ENCODE peak calls at places on chromosomes 3 and 15, in five cellular contexts. One of them, this sample, is unnamed.

GRCh38 chr3:127786358-127787070 is 35.8 kb downstream of the MGLL start:
- DNase-seq in endothelial cell of umbilical vein: no peak
- DNase-seq in GM23338: no peak
- DNase-seq in Caco-2: no peak
- DNase-seq in B cell: no peak
- DNase-seq in this sample: no peak

GRCh38 chr3:39935261-39935660 is 125.9 kb downstream of the MYRIP start:
- DNase-seq in endothelial cell of umbilical vein: peak
- DNase-seq in GM23338: no peak
- DNase-seq in Caco-2: no peak
- DNase-seq in B cell: no peak
- DNase-seq in this sample: no peak

GRCh38 chr3:42179110-42179725 is 86.8 kb downstream of the CCK start:
- DNase-seq in endothelial cell of umbilical vein: peak
- DNase-seq in GM23338: peak
- DNase-seq in Caco-2: peak
- DNase-seq in B cell: no peak
- DNase-seq in this sample: peak

GRCh38 chr3:193974591-193974990 is 161.4 kb upstream of the HES1 start:
- DNase-seq in endothelial cell of umbilical vein: no peak
- DNase-seq in GM23338: no peak
- DNase-seq in Caco-2: no peak
- DNase-seq in B cell: no peak
- DNase-seq in this sample: no peak

GRCh38 chr3:14340960-14341708 is 61.3 kb upstream of the SLC6A6 start:
- DNase-seq in endothelial cell of umbilical vein: no peak
- DNase-seq in GM23338: no peak
- DNase-seq in Caco-2: no peak
- DNase-seq in B cell: no peak
- DNase-seq in this sample: no peak

GRCh38 chr15:74723754-74724334 is 1.5 kb downstream of the CYP1A1 start:
- DNase-seq in endothelial cell of umbilical vein: peak
- DNase-seq in GM23338: peak
- DNase-seq in Caco-2: no peak
- DNase-seq in B cell: no peak
- DNase-seq in this sample: peak

GRCh38 chr15:34892963-34893591 is 76.5 kb downstream of the AQR start:
- DNase-seq in endothelial cell of umbilical vein: no peak
- DNase-seq in GM23338: peak
- DNase-seq in Caco-2: no peak
- DNase-seq in B cell: no peak
- DNase-seq in this sample: no peak

GRCh38 chr15:101167791-101168462 is 83.9 kb downstream of the CHSY1 start:
- DNase-seq in endothelial cell of umbilical vein: peak
- DNase-seq in GM23338: no peak
- DNase-seq in Caco-2: no peak
- DNase-seq in B cell: peak
- DNase-seq in this sample: peak

GRCh38 chr15:62505761-62506160 is 340.7 kb upstream of the C2CD4B start:
- DNase-seq in endothelial cell of umbilical vein: no peak
- DNase-seq in GM23338: no peak
- DNase-seq in Caco-2: no peak
- DNase-seq in B cell: no peak
- DNase-seq in this sample: no peak

GRCh38 chr15:92654662-92655061 is 913 bp downstream of the FAM174B start:
- DNase-seq in endothelial cell of umbilical vein: peak
- DNase-seq in GM23338: no peak
- DNase-seq in Caco-2: no peak
- DNase-seq in B cell: no peak
- DNase-seq in this sample: no peak

GRCh38 chr3:43894176-43895049 is 203.7 kb downstream of the ABHD5 start:
- DNase-seq in endothelial cell of umbilical vein: peak
- DNase-seq in GM23338: peak
- DNase-seq in Caco-2: peak
- DNase-seq in B cell: peak
- DNase-seq in this sample: peak

GRCh38 chr3:52614689-52615088 is 71.0 kb downstream of the PBRM1 start:
- DNase-seq in endothelial cell of umbilical vein: no peak
- DNase-seq in GM23338: no peak
- DNase-seq in Caco-2: no peak
- DNase-seq in B cell: no peak
- DNase-seq in this sample: no peak

GRCh38 chr3:114093596-114093995 is 37.1 kb downstream of the QTRT2 start:
- DNase-seq in endothelial cell of umbilical vein: peak
- DNase-seq in GM23338: no peak
- DNase-seq in Caco-2: no peak
- DNase-seq in B cell: no peak
- DNase-seq in this sample: peak

GRCh38 chr3:14174483-14174882 is 3.9 kb downstream of the XPC start:
- DNase-seq in endothelial cell of umbilical vein: no peak
- DNase-seq in GM23338: no peak
- DNase-seq in Caco-2: no peak
- DNase-seq in B cell: no peak
- DNase-seq in this sample: no peak

GRCh38 chr3:115148142-115148790 is 1.2 kb upstream of the ZBTB20 start:
- DNase-seq in endothelial cell of umbilical vein: no peak
- DNase-seq in GM23338: no peak
- DNase-seq in Caco-2: no peak
- DNase-seq in B cell: no peak
- DNase-seq in this sample: no peak

GRCh38 chr15:62739082-62739481 is 303.5 kb upstream of the TPM1 start:
- DNase-seq in endothelial cell of umbilical vein: no peak
- DNase-seq in GM23338: no peak
- DNase-seq in Caco-2: no peak
- DNase-seq in B cell: no peak
- DNase-seq in this sample: peak

GRCh38 chr3:4948395-4948794 is 30.8 kb upstream of the BHLHE40 start:
- DNase-seq in endothelial cell of umbilical vein: no peak
- DNase-seq in GM23338: no peak
- DNase-seq in Caco-2: no peak
- DNase-seq in B cell: no peak
- DNase-seq in this sample: no peak

GRCh38 chr3:4950948-4951347 is 28.3 kb upstream of the BHLHE40 start:
- DNase-seq in endothelial cell of umbilical vein: no peak
- DNase-seq in GM23338: no peak
- DNase-seq in Caco-2: no peak
- DNase-seq in B cell: no peak
- DNase-seq in this sample: no peak

GRCh38 chr15:47718474-47719440 is 1.5 kb downstream of the SEMA6D start:
- DNase-seq in endothelial cell of umbilical vein: peak
- DNase-seq in GM23338: peak
- DNase-seq in Caco-2: no peak
- DNase-seq in B cell: peak
- DNase-seq in this sample: peak

DNA sequence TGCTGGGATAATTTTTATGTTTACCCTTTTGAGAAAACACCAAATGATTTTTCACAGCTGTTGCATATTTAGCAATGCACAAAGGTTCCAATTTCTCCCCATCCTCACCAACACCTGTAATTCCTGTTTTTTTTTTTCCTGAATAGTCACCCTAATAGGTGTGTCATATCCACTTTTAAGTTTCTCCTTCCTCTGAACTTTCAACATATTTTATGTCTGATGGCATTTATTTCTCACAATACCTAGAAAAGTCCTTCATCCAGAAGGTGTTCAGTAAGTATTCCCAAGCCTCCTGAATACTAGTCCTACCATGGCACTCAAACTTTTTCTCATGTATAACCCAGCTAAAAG is 1.5 kb downstream of the RPL24 start:
- DNase-seq in endothelial cell of umbilical vein: no peak
- DNase-seq in GM23338: no peak
- DNase-seq in Caco-2: no peak
- DNase-seq in B cell: no peak
- DNase-seq in this sample: no peak
- TF ChIP-seq CTCF in endothelial cell of umbilical vein: no peak
- TF ChIP-seq CTCF in GM23338: no peak
- TF ChIP-seq CTCF in Caco-2: no peak
- TF ChIP-seq CTCF in B cell: no peak
- TF ChIP-seq CTCF in this sample: no peak

DNA sequence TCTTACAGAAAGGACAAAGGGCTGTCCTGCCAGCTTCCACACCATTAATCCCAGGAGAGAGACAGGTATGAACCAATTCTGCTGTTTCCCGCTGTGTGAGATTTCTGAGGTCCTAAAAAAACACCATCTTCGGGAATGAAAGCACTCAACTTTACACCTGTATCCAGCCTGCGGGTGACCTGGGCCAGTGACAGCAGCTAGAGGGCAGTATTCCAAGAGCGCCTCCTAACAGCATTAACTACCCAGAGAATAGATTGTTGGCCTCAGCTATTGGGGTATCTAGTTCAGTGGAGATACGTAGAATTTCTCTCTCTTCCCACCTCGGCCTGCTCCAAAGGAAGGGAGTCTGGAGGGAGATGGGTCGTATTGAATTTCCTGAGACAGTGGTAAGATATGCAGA is 55.1 kb downstream of the WDR76 start:
- DNase-seq in endothelial cell of umbilical vein: peak
- DNase-seq in GM23338: peak
- DNase-seq in Caco-2: no peak
- DNase-seq in B cell: no peak
- DNase-seq in this sample: no peak
- TF ChIP-seq CTCF in endothelial cell of umbilical vein: peak
- TF ChIP-seq CTCF in GM23338: peak
- TF ChIP-seq CTCF in Caco-2: peak
- TF ChIP-seq CTCF in B cell: no peak
- TF ChIP-seq CTCF in this sample: no peak

DNA sequence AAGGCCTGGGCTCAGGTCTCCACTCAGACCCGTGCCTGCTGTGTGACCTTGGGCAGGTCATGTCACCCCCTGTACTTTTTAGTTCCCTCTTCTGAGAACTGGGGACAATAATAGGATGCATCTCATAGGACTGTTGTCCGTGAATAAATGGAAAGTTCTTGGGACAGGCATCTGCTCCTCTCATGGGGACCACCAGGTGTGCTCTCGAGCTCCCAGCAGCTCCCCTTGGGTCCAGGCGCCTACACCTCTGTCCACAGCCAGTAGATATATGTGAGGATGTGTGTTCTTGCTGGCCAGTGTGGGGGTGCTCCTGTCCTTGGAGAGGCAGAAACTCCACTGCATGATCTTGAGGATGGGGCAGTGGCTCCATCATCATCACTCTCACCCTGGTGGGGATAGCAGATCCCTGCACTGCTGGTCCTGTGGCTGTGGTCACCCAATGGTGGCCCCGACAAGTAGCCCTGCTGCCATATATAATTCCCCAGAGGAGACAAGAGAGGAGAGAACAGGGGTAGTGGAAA is 257.6 kb upstream of the TLE3 start:
- DNase-seq in endothelial cell of umbilical vein: no peak
- DNase-seq in GM23338: no peak
- DNase-seq in Caco-2: no peak
- DNase-seq in B cell: no peak
- DNase-seq in this sample: no peak
- TF ChIP-seq CTCF in endothelial cell of umbilical vein: no peak
- TF ChIP-seq CTCF in GM23338: peak
- TF ChIP-seq CTCF in Caco-2: peak
- TF ChIP-seq CTCF in B cell: no peak
- TF ChIP-seq CTCF in this sample: no peak

GRCh38 chr3:122858373-122858772 is 63.5 kb downstream of the SLC49A4 start:
- DNase-seq in endothelial cell of umbilical vein: peak
- DNase-seq in GM23338: peak
- DNase-seq in Caco-2: no peak
- DNase-seq in B cell: no peak
- DNase-seq in this sample: peak
- TF ChIP-seq CTCF in endothelial cell of umbilical vein: no peak
- TF ChIP-seq CTCF in GM23338: peak
- TF ChIP-seq CTCF in Caco-2: peak
- TF ChIP-seq CTCF in B cell: no peak
- TF ChIP-seq CTCF in this sample: peak

GRCh38 chr3:191198886-191199285 is at the start of gene OSTN:
- DNase-seq in endothelial cell of umbilical vein: no peak
- DNase-seq in GM23338: no peak
- DNase-seq in Caco-2: no peak
- DNase-seq in B cell: no peak
- DNase-seq in this sample: no peak
- TF ChIP-seq CTCF in endothelial cell of umbilical vein: no peak
- TF ChIP-seq CTCF in GM23338: no peak
- TF ChIP-seq CTCF in Caco-2: no peak
- TF ChIP-seq CTCF in B cell: no peak
- TF ChIP-seq CTCF in this sample: no peak

GRCh38 chr3:45054196-45054857 is 28.2 kb downstream of the CLEC3B start:
- DNase-seq in endothelial cell of umbilical vein: no peak
- DNase-seq in GM23338: no peak
- DNase-seq in Caco-2: no peak
- DNase-seq in B cell: no peak
- DNase-seq in this sample: no peak

GRCh38 chr3:45055032-45055410 is 28.9 kb downstream of the CLEC3B start:
- DNase-seq in endothelial cell of umbilical vein: peak
- DNase-seq in GM23338: no peak
- DNase-seq in Caco-2: no peak
- DNase-seq in B cell: no peak
- DNase-seq in this sample: peak

GRCh38 chr3:45056608-45057301 is 30.7 kb downstream of the CLEC3B start:
- DNase-seq in endothelial cell of umbilical vein: no peak
- DNase-seq in GM23338: peak
- DNase-seq in Caco-2: no peak
- DNase-seq in B cell: no peak
- DNase-seq in this sample: no peak

GRCh38 chr3:45057557-45057956 is 31.5 kb downstream of the CLEC3B start:
- DNase-seq in endothelial cell of umbilical vein: no peak
- DNase-seq in GM23338: no peak
- DNase-seq in Caco-2: no peak
- DNase-seq in B cell: no peak
- DNase-seq in this sample: no peak

GRCh38 chr3:45055411-45056143 is 29.5 kb downstream of the CLEC3B start:
- DNase-seq in endothelial cell of umbilical vein: no peak
- DNase-seq in GM23338: peak
- DNase-seq in Caco-2: peak
- DNase-seq in B cell: no peak
- DNase-seq in this sample: no peak
- TF ChIP-seq CTCF in endothelial cell of umbilical vein: no peak
- TF ChIP-seq CTCF in GM23338: peak
- TF ChIP-seq CTCF in Caco-2: peak
- TF ChIP-seq CTCF in B cell: no peak
- TF ChIP-seq CTCF in this sample: no peak